ENCODE peak calls at places on chromosome 2, in ten cellular contexts. One of them, this sample, is unnamed.

GRCh38 chr2:25707927-25708326 is 34.5 kb upstream of the DTNB start:
- DNase-seq in NCI-H1105 treated with DMSO at 0.1 percent for 48 hours: no peak
- DNase-seq in posterior cingulate gyrus: no peak
- DNase-seq in uterus: no peak
- DNase-seq in glutamatergic neuron: no peak
- DNase-seq in NCI-H345: no peak
- DNase-seq in NCI-H1417: no peak
- DNase-seq in globus pallidus: no peak
- DNase-seq in HepG2: peak; percentile 86
- DNase-seq in stimulated activated CD4-positive, alpha-beta T cell treated with anti-CD3 and anti-CD28 coated beads, Interleukin-15, amount 100 ng/mL, for 24 hours: no peak
- DNase-seq in this sample: no peak

GRCh38 chr2:30315391-30316055 is 84.2 kb downstream of the LBH start:
- DNase-seq in NCI-H345: no peak
- DNase-seq in NCI-H1105 treated with DMSO at 0.1 percent for 48 hours: no peak
- DNase-seq in posterior cingulate gyrus: no peak
- DNase-seq in HepG2: no peak
- DNase-seq in glutamatergic neuron: no peak
- DNase-seq in uterus: no peak
- DNase-seq in stimulated activated CD4-positive, alpha-beta T cell treated with anti-CD3 and anti-CD28 coated beads, Interleukin-15, amount 100 ng/mL, for 24 hours: no peak
- DNase-seq in globus pallidus: no peak
- DNase-seq in NCI-H1417: no peak
- DNase-seq in this sample: no peak

GRCh38 chr2:62443886-62444285 is 62.1 kb downstream of the TMEM17 start:
- DNase-seq in glutamatergic neuron: no peak
- DNase-seq in uterus: no peak
- DNase-seq in NCI-H1417: no peak
- DNase-seq in stimulated activated CD4-positive, alpha-beta T cell treated with anti-CD3 and anti-CD28 coated beads, Interleukin-15, amount 100 ng/mL, for 24 hours: no peak
- DNase-seq in NCI-H345: no peak
- DNase-seq in globus pallidus: no peak
- DNase-seq in HepG2: peak; percentile 25
- DNase-seq in NCI-H1105 treated with DMSO at 0.1 percent for 48 hours: no peak
- DNase-seq in posterior cingulate gyrus: no peak
- DNase-seq in this sample: no peak

GRCh38 chr2:147554708-147555107 is 290.1 kb upstream of the ACVR2A start:
- DNase-seq in glutamatergic neuron: no peak
- DNase-seq in NCI-H1417: no peak
- DNase-seq in posterior cingulate gyrus: no peak
- DNase-seq in NCI-H1105 treated with DMSO at 0.1 percent for 48 hours: no peak
- DNase-seq in globus pallidus: no peak
- DNase-seq in NCI-H345: no peak
- DNase-seq in stimulated activated CD4-positive, alpha-beta T cell treated with anti-CD3 and anti-CD28 coated beads, Interleukin-15, amount 100 ng/mL, for 24 hours: no peak
- DNase-seq in HepG2: no peak
- DNase-seq in uterus: peak; percentile 15
- DNase-seq in this sample: peak; percentile 19

GRCh38 chr2:10031886-10032745 is 11.2 kb upstream of the KLF11 start:
- DNase-seq in globus pallidus: no peak
- DNase-seq in glutamatergic neuron: no peak
- DNase-seq in NCI-H1105 treated with DMSO at 0.1 percent for 48 hours: no peak
- DNase-seq in HepG2: no peak
- DNase-seq in stimulated activated CD4-positive, alpha-beta T cell treated with anti-CD3 and anti-CD28 coated beads, Interleukin-15, amount 100 ng/mL, for 24 hours: no peak
- DNase-seq in uterus: no peak
- DNase-seq in NCI-H345: no peak
- DNase-seq in posterior cingulate gyrus: peak; percentile 67
- DNase-seq in NCI-H1417: no peak
- DNase-seq in this sample: no peak

GRCh38 chr2:218981390-218982311 is 3.3 kb downstream of the FEV start:
- DNase-seq in globus pallidus: no peak
- DNase-seq in posterior cingulate gyrus: no peak
- DNase-seq in uterus: no peak
- DNase-seq in NCI-H1417: no peak
- DNase-seq in glutamatergic neuron: peak; percentile 59
- DNase-seq in NCI-H1105 treated with DMSO at 0.1 percent for 48 hours: peak; percentile 35
- DNase-seq in stimulated activated CD4-positive, alpha-beta T cell treated with anti-CD3 and anti-CD28 coated beads, Interleukin-15, amount 100 ng/mL, for 24 hours: peak; percentile 55
- DNase-seq in NCI-H345: no peak
- DNase-seq in HepG2: no peak
- DNase-seq in this sample: no peak

GRCh38 chr2:134862069-134862468 is 23.7 kb downstream of the ACMSD start:
- DNase-seq in NCI-H345: no peak
- DNase-seq in NCI-H1105 treated with DMSO at 0.1 percent for 48 hours: no peak
- DNase-seq in stimulated activated CD4-positive, alpha-beta T cell treated with anti-CD3 and anti-CD28 coated beads, Interleukin-15, amount 100 ng/mL, for 24 hours: no peak
- DNase-seq in globus pallidus: no peak
- DNase-seq in HepG2: no peak
- DNase-seq in glutamatergic neuron: no peak
- DNase-seq in uterus: no peak
- DNase-seq in NCI-H1417: no peak
- DNase-seq in posterior cingulate gyrus: no peak
- DNase-seq in this sample: no peak

GRCh38 chr2:173109253-173110188 is 33.9 kb downstream of the MAP3K20 start:
- DNase-seq in NCI-H1105 treated with DMSO at 0.1 percent for 48 hours: no peak
- DNase-seq in posterior cingulate gyrus: no peak
- DNase-seq in NCI-H1417: no peak
- DNase-seq in HepG2: peak; percentile 37
- DNase-seq in globus pallidus: no peak
- DNase-seq in NCI-H345: no peak
- DNase-seq in glutamatergic neuron: no peak
- DNase-seq in stimulated activated CD4-positive, alpha-beta T cell treated with anti-CD3 and anti-CD28 coated beads, Interleukin-15, amount 100 ng/mL, for 24 hours: no peak
- DNase-seq in uterus: no peak
- DNase-seq in this sample: no peak

GRCh38 chr2:215799194-215799593 is 214.2 kb downstream of the MREG start:
- DNase-seq in NCI-H1417: no peak
- DNase-seq in NCI-H1105 treated with DMSO at 0.1 percent for 48 hours: no peak
- DNase-seq in posterior cingulate gyrus: no peak
- DNase-seq in glutamatergic neuron: no peak
- DNase-seq in globus pallidus: no peak
- DNase-seq in stimulated activated CD4-positive, alpha-beta T cell treated with anti-CD3 and anti-CD28 coated beads, Interleukin-15, amount 100 ng/mL, for 24 hours: no peak
- DNase-seq in uterus: no peak
- DNase-seq in NCI-H345: no peak
- DNase-seq in HepG2: no peak
- DNase-seq in this sample: no peak

GRCh38 chr2:182845794-182846417 is 20.5 kb downstream of the FRZB start:
- DNase-seq in stimulated activated CD4-positive, alpha-beta T cell treated with anti-CD3 and anti-CD28 coated beads, Interleukin-15, amount 100 ng/mL, for 24 hours: no peak
- DNase-seq in NCI-H1105 treated with DMSO at 0.1 percent for 48 hours: no peak
- DNase-seq in uterus: no peak
- DNase-seq in posterior cingulate gyrus: no peak
- DNase-seq in NCI-H1417: no peak
- DNase-seq in globus pallidus: no peak
- DNase-seq in glutamatergic neuron: no peak
- DNase-seq in NCI-H345: no peak
- DNase-seq in HepG2: no peak
- DNase-seq in this sample: no peak

GRCh38 chr2:16429431-16429830 is 236.2 kb downstream of the CYRIA start:
- DNase-seq in globus pallidus: no peak
- DNase-seq in NCI-H1105 treated with DMSO at 0.1 percent for 48 hours: no peak
- DNase-seq in NCI-H1417: no peak
- DNase-seq in stimulated activated CD4-positive, alpha-beta T cell treated with anti-CD3 and anti-CD28 coated beads, Interleukin-15, amount 100 ng/mL, for 24 hours: no peak
- DNase-seq in posterior cingulate gyrus: no peak
- DNase-seq in uterus: no peak
- DNase-seq in HepG2: peak; percentile 37
- DNase-seq in NCI-H345: no peak
- DNase-seq in glutamatergic neuron: no peak
- DNase-seq in this sample: no peak

GRCh38 chr2:62293490-62294212 is 97.7 kb downstream of the B3GNT2 start:
- DNase-seq in HepG2: peak; percentile 51
- DNase-seq in NCI-H1105 treated with DMSO at 0.1 percent for 48 hours: peak; percentile 55
- DNase-seq in NCI-H1417: peak; percentile 52
- DNase-seq in glutamatergic neuron: peak; percentile 30
- DNase-seq in globus pallidus: peak; percentile 25
- DNase-seq in NCI-H345: peak; percentile 72
- DNase-seq in uterus: peak; percentile 57
- DNase-seq in posterior cingulate gyrus: no peak
- DNase-seq in stimulated activated CD4-positive, alpha-beta T cell treated with anti-CD3 and anti-CD28 coated beads, Interleukin-15, amount 100 ng/mL, for 24 hours: no peak
- DNase-seq in this sample: peak; percentile 53

GRCh38 chr2:8927510-8928456 is 75.7 kb downstream of the MBOAT2 start:
- DNase-seq in NCI-H1105 treated with DMSO at 0.1 percent for 48 hours: no peak
- DNase-seq in stimulated activated CD4-positive, alpha-beta T cell treated with anti-CD3 and anti-CD28 coated beads, Interleukin-15, amount 100 ng/mL, for 24 hours: no peak
- DNase-seq in globus pallidus: peak; percentile 80
- DNase-seq in NCI-H1417: no peak
- DNase-seq in glutamatergic neuron: no peak
- DNase-seq in uterus: no peak
- DNase-seq in posterior cingulate gyrus: no peak
- DNase-seq in HepG2: no peak
- DNase-seq in NCI-H345: no peak
- DNase-seq in this sample: no peak

GRCh38 chr2:186544255-186544675 is 45.6 kb upstream of the ITGAV start:
- DNase-seq in uterus: no peak
- DNase-seq in globus pallidus: no peak
- DNase-seq in glutamatergic neuron: no peak
- DNase-seq in HepG2: peak; percentile 93
- DNase-seq in NCI-H345: no peak
- DNase-seq in NCI-H1105 treated with DMSO at 0.1 percent for 48 hours: no peak
- DNase-seq in NCI-H1417: no peak
- DNase-seq in stimulated activated CD4-positive, alpha-beta T cell treated with anti-CD3 and anti-CD28 coated beads, Interleukin-15, amount 100 ng/mL, for 24 hours: no peak
- DNase-seq in posterior cingulate gyrus: no peak
- DNase-seq in this sample: no peak

GRCh38 chr2:226489765-226490164 is 309.9 kb downstream of the IRS1 start:
- DNase-seq in uterus: no peak
- DNase-seq in stimulated activated CD4-positive, alpha-beta T cell treated with anti-CD3 and anti-CD28 coated beads, Interleukin-15, amount 100 ng/mL, for 24 hours: no peak
- DNase-seq in globus pallidus: no peak
- DNase-seq in HepG2: no peak
- DNase-seq in NCI-H1417: no peak
- DNase-seq in NCI-H1105 treated with DMSO at 0.1 percent for 48 hours: no peak
- DNase-seq in NCI-H345: no peak
- DNase-seq in posterior cingulate gyrus: no peak
- DNase-seq in glutamatergic neuron: no peak
- DNase-seq in this sample: no peak